ENCODE peak calls at places on chromosomes 7 and 10, in nine cellular contexts. One of them, this sample, is unnamed.

GRCh38 chr7:127850195-127850594 is 181.0 kb downstream of the LRRC4 start:
- DNase-seq in lower leg skin: no peak
- DNase-seq in kidney epithelial cell: no peak
- DNase-seq in BJ: no peak
- DNase-seq in brain microvascular endothelial cell: no peak
- DNase-seq in choroid plexus epithelial cell: no peak
- DNase-seq in transverse colon: no peak
- DNase-seq in MM.1S: no peak
- DNase-seq in heart left ventricle: no peak
- DNase-seq in this sample: no peak

GRCh38 chr10:116748041-116748440 is 5.7 kb upstream of the HSPA12A start:
- DNase-seq in transverse colon: peak; percentile 19
- DNase-seq in choroid plexus epithelial cell: peak; percentile 75
- DNase-seq in brain microvascular endothelial cell: peak; percentile 47
- DNase-seq in kidney epithelial cell: no peak
- DNase-seq in lower leg skin: no peak
- DNase-seq in MM.1S: no peak
- DNase-seq in BJ: no peak
- DNase-seq in heart left ventricle: no peak
- DNase-seq in this sample: no peak

GRCh38 chr7:105890290-105890997 is 14.0 kb upstream of the ATXN7L1 start:
- DNase-seq in MM.1S: peak; percentile 22
- DNase-seq in brain microvascular endothelial cell: peak; percentile 16
- DNase-seq in transverse colon: no peak
- DNase-seq in lower leg skin: no peak
- DNase-seq in choroid plexus epithelial cell: peak; percentile 37
- DNase-seq in kidney epithelial cell: no peak
- DNase-seq in heart left ventricle: no peak
- DNase-seq in BJ: no peak
- DNase-seq in this sample: no peak

GRCh38 chr10:132429281-132430230 is 32.6 kb downstream of the PWWP2B start:
- DNase-seq in transverse colon: peak; percentile 65
- DNase-seq in heart left ventricle: no peak
- DNase-seq in BJ: no peak
- DNase-seq in lower leg skin: no peak
- DNase-seq in MM.1S: no peak
- DNase-seq in choroid plexus epithelial cell: no peak
- DNase-seq in brain microvascular endothelial cell: no peak
- DNase-seq in kidney epithelial cell: no peak
- DNase-seq in this sample: no peak

GRCh38 chr10:132666733-132667612 is 119.0 kb downstream of the NKX6-2 start:
- DNase-seq in BJ: no peak
- DNase-seq in brain microvascular endothelial cell: peak; percentile 23
- DNase-seq in kidney epithelial cell: no peak
- DNase-seq in MM.1S: no peak
- DNase-seq in heart left ventricle: no peak
- DNase-seq in transverse colon: no peak
- DNase-seq in choroid plexus epithelial cell: peak; percentile 46
- DNase-seq in lower leg skin: no peak
- DNase-seq in this sample: no peak

GRCh38 chr7:39186671-39187070 is 209.0 kb downstream of the POU6F2 start:
- DNase-seq in kidney epithelial cell: no peak
- DNase-seq in BJ: no peak
- DNase-seq in choroid plexus epithelial cell: no peak
- DNase-seq in MM.1S: no peak
- DNase-seq in lower leg skin: no peak
- DNase-seq in heart left ventricle: no peak
- DNase-seq in transverse colon: no peak
- DNase-seq in brain microvascular endothelial cell: no peak
- DNase-seq in this sample: no peak

GRCh38 chr7:97117372-97118188 is at the start of gene SDHAF3:
- DNase-seq in choroid plexus epithelial cell: peak; percentile 99
- DNase-seq in kidney epithelial cell: peak; percentile 91
- DNase-seq in transverse colon: peak; percentile 98
- DNase-seq in MM.1S: peak; percentile 98
- DNase-seq in lower leg skin: peak; percentile 99
- DNase-seq in BJ: peak; percentile 91
- DNase-seq in heart left ventricle: peak; percentile 97
- DNase-seq in brain microvascular endothelial cell: peak; percentile 97
- DNase-seq in this sample: peak; percentile 74

GRCh38 chr7:141012696-141013344 is 1.9 kb downstream of the MRPS33 start:
- DNase-seq in brain microvascular endothelial cell: no peak
- DNase-seq in MM.1S: no peak
- DNase-seq in heart left ventricle: no peak
- DNase-seq in transverse colon: no peak
- DNase-seq in kidney epithelial cell: no peak
- DNase-seq in choroid plexus epithelial cell: no peak
- DNase-seq in BJ: no peak
- DNase-seq in lower leg skin: no peak
- DNase-seq in this sample: no peak

GRCh38 chr7:94374231-94374630 is 20.5 kb upstream of the COL1A2 start:
- DNase-seq in choroid plexus epithelial cell: peak; percentile 97
- DNase-seq in BJ: peak; percentile 83
- DNase-seq in brain microvascular endothelial cell: peak; percentile 91
- DNase-seq in MM.1S: no peak
- DNase-seq in heart left ventricle: peak; percentile 71
- DNase-seq in kidney epithelial cell: no peak
- DNase-seq in transverse colon: peak; percentile 61
- DNase-seq in lower leg skin: peak; percentile 95
- DNase-seq in this sample: no peak

GRCh38 chr10:124717358-124717757 is 26.8 kb downstream of the FAM53B start:
- DNase-seq in transverse colon: no peak
- DNase-seq in BJ: no peak
- DNase-seq in MM.1S: no peak
- DNase-seq in heart left ventricle: no peak
- DNase-seq in kidney epithelial cell: no peak
- DNase-seq in choroid plexus epithelial cell: no peak
- DNase-seq in lower leg skin: no peak
- DNase-seq in brain microvascular endothelial cell: no peak
- DNase-seq in this sample: no peak

GRCh38 chr7:495761-496321 is 23.8 kb downstream of the PDGFA start:
- DNase-seq in choroid plexus epithelial cell: no peak
- DNase-seq in lower leg skin: no peak
- DNase-seq in BJ: no peak
- DNase-seq in brain microvascular endothelial cell: no peak
- DNase-seq in kidney epithelial cell: no peak
- DNase-seq in transverse colon: no peak
- DNase-seq in MM.1S: no peak
- DNase-seq in heart left ventricle: no peak
- DNase-seq in this sample: no peak

GRCh38 chr10:93437000-93437945 is 44.9 kb downstream of the MYOF start:
- DNase-seq in brain microvascular endothelial cell: peak; percentile 96
- DNase-seq in MM.1S: no peak
- DNase-seq in kidney epithelial cell: peak; percentile 99
- DNase-seq in transverse colon: peak; percentile 64
- DNase-seq in heart left ventricle: peak; percentile 87
- DNase-seq in BJ: peak; percentile 99
- DNase-seq in lower leg skin: peak; percentile 93
- DNase-seq in choroid plexus epithelial cell: peak; percentile 100
- DNase-seq in this sample: peak; percentile 99

GRCh38 chr10:201328-201771 is 66.1 kb downstream of the ZMYND11 start:
- DNase-seq in choroid plexus epithelial cell: peak; percentile 33
- DNase-seq in BJ: no peak
- DNase-seq in brain microvascular endothelial cell: no peak
- DNase-seq in heart left ventricle: no peak
- DNase-seq in kidney epithelial cell: no peak
- DNase-seq in lower leg skin: no peak
- DNase-seq in MM.1S: no peak
- DNase-seq in transverse colon: no peak
- DNase-seq in this sample: no peak

GRCh38 chr10:125411724-125412123 is 251.4 kb upstream of the CTBP2 start:
- DNase-seq in brain microvascular endothelial cell: peak; percentile 95
- DNase-seq in transverse colon: no peak
- DNase-seq in lower leg skin: no peak
- DNase-seq in choroid plexus epithelial cell: peak; percentile 85
- DNase-seq in kidney epithelial cell: peak; percentile 68
- DNase-seq in MM.1S: no peak
- DNase-seq in heart left ventricle: no peak
- DNase-seq in BJ: peak; percentile 54
- DNase-seq in this sample: peak; percentile 26

GRCh38 chr7:979886-980571 is 3.0 kb upstream of the CYP2W1 start:
- DNase-seq in BJ: no peak
- DNase-seq in lower leg skin: no peak
- DNase-seq in choroid plexus epithelial cell: no peak
- DNase-seq in MM.1S: no peak
- DNase-seq in kidney epithelial cell: peak; percentile 44
- DNase-seq in heart left ventricle: no peak
- DNase-seq in brain microvascular endothelial cell: no peak
- DNase-seq in transverse colon: no peak
- DNase-seq in this sample: peak; percentile 51

GRCh38 chr7:77697535-77697831 is 1.2 kb downstream of the RSBN1L start:
- DNase-seq in brain microvascular endothelial cell: no peak
- DNase-seq in heart left ventricle: peak; percentile 67
- DNase-seq in lower leg skin: no peak
- DNase-seq in kidney epithelial cell: no peak
- DNase-seq in BJ: no peak
- DNase-seq in MM.1S: peak; percentile 36
- DNase-seq in transverse colon: peak; percentile 62
- DNase-seq in choroid plexus epithelial cell: no peak
- DNase-seq in this sample: no peak

GRCh38 chr10:43683451-43684197 is 34.9 kb upstream of the ZNF32 start:
- DNase-seq in BJ: no peak
- DNase-seq in kidney epithelial cell: no peak
- DNase-seq in lower leg skin: no peak
- DNase-seq in heart left ventricle: no peak
- DNase-seq in choroid plexus epithelial cell: no peak
- DNase-seq in brain microvascular endothelial cell: peak; percentile 29
- DNase-seq in transverse colon: no peak
- DNase-seq in MM.1S: peak; percentile 9
- DNase-seq in this sample: no peak

GRCh38 chr10:7515549-7515948 is 104.7 kb upstream of the SFMBT2 start:
- DNase-seq in lower leg skin: peak; percentile 6
- DNase-seq in choroid plexus epithelial cell: no peak
- DNase-seq in BJ: no peak
- DNase-seq in heart left ventricle: no peak
- DNase-seq in transverse colon: no peak
- DNase-seq in MM.1S: no peak
- DNase-seq in brain microvascular endothelial cell: no peak
- DNase-seq in kidney epithelial cell: no peak
- DNase-seq in this sample: no peak

GRCh38 chr7:9557853-9558252 is 1124.4 kb downstream of the NXPH1 start:
- DNase-seq in lower leg skin: no peak
- DNase-seq in BJ: no peak
- DNase-seq in transverse colon: no peak
- DNase-seq in brain microvascular endothelial cell: no peak
- DNase-seq in choroid plexus epithelial cell: no peak
- DNase-seq in kidney epithelial cell: no peak
- DNase-seq in MM.1S: no peak
- DNase-seq in heart left ventricle: no peak
- DNase-seq in this sample: no peak

GRCh38 chr7:94297397-94297838 is 97.3 kb upstream of the COL1A2 start:
- DNase-seq in BJ: peak; percentile 98
- DNase-seq in choroid plexus epithelial cell: peak; percentile 95
- DNase-seq in lower leg skin: peak; percentile 90
- DNase-seq in brain microvascular endothelial cell: peak; percentile 94
- DNase-seq in transverse colon: peak; percentile 48
- DNase-seq in heart left ventricle: peak; percentile 66
- DNase-seq in kidney epithelial cell: no peak
- DNase-seq in MM.1S: no peak
- DNase-seq in this sample: no peak

GRCh38 chr10:123858907-123859650 is 32.5 kb downstream of the CPXM2 start:
- DNase-seq in kidney epithelial cell: no peak
- DNase-seq in lower leg skin: no peak
- DNase-seq in MM.1S: peak; percentile 45
- DNase-seq in choroid plexus epithelial cell: no peak
- DNase-seq in transverse colon: no peak
- DNase-seq in brain microvascular endothelial cell: no peak
- DNase-seq in heart left ventricle: no peak
- DNase-seq in BJ: no peak
- DNase-seq in this sample: no peak

GRCh38 chr7:22344655-22345054 is 12.3 kb downstream of the RAPGEF5 start:
- DNase-seq in BJ: no peak
- DNase-seq in lower leg skin: no peak
- DNase-seq in heart left ventricle: no peak
- DNase-seq in choroid plexus epithelial cell: no peak
- DNase-seq in brain microvascular endothelial cell: no peak
- DNase-seq in MM.1S: no peak
- DNase-seq in transverse colon: no peak
- DNase-seq in kidney epithelial cell: no peak
- DNase-seq in this sample: no peak

GRCh38 chr10:114767589-114768393 is 53.8 kb upstream of the FHIP2A start:
- DNase-seq in kidney epithelial cell: no peak
- DNase-seq in transverse colon: peak; percentile 65
- DNase-seq in heart left ventricle: peak; percentile 54
- DNase-seq in choroid plexus epithelial cell: no peak
- DNase-seq in lower leg skin: no peak
- DNase-seq in BJ: no peak
- DNase-seq in MM.1S: peak; percentile 50
- DNase-seq in brain microvascular endothelial cell: no peak
- DNase-seq in this sample: no peak
- H3K4me3 ChIP-seq in kidney epithelial cell: peak overlapping the region; percentile 72
- H3K4me3 ChIP-seq in transverse colon: peak overlapping the region; percentile 72
- H3K4me3 ChIP-seq in heart left ventricle: peak overlapping the region; percentile 97
- H3K4me3 ChIP-seq in choroid plexus epithelial cell: peak overlapping the region; percentile 50
- H3K4me3 ChIP-seq in lower leg skin: peak overlapping the region; percentile 40
- H3K4me3 ChIP-seq in BJ: peak overlapping the region; percentile 69
- H3K4me3 ChIP-seq in MM.1S: peak overlapping the region; percentile 80
- H3K4me3 ChIP-seq in brain microvascular endothelial cell: peak overlapping the region; percentile 58
- H3K4me3 ChIP-seq in this sample: peak overlapping the region; percentile 76

DNA sequence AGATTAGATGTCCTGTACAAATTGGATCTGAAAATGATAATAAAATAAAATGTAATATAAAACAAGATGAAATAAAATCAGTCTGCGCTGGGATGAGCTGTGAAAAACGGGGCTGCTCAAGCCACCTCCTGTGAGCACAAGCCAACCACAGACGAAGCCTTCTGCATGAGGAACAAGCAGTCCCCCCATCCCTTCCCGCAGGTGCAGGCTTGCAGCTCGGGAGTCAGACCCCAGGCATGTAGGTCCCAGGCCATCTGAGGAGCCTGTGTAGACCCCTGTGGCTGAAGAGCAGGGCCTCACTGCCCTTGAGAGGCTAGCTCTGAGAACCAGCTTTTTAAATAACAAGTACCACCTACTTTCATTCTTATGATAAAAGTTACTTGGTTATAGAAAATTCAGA is 123.4 kb downstream of the TNS3 start:
- DNase-seq in MM.1S: no peak
- DNase-seq in BJ: no peak
- DNase-seq in brain microvascular endothelial cell: no peak
- DNase-seq in choroid plexus epithelial cell: no peak
- DNase-seq in transverse colon: no peak
- DNase-seq in heart left ventricle: no peak
- DNase-seq in kidney epithelial cell: no peak
- DNase-seq in lower leg skin: no peak
- DNase-seq in this sample: no peak
- TF ChIP-seq CTCF in MM.1S: no peak
- TF ChIP-seq CTCF in BJ: no peak
- TF ChIP-seq CTCF in brain microvascular endothelial cell: no peak
- TF ChIP-seq CTCF in choroid plexus epithelial cell: no peak
- TF ChIP-seq CTCF in transverse colon: no peak
- TF ChIP-seq CTCF in heart left ventricle: no peak
- TF ChIP-seq CTCF in kidney epithelial cell: no peak
- TF ChIP-seq CTCF in lower leg skin: no peak
- TF ChIP-seq CTCF in this sample: no peak

GRCh38 chr10:11608159-11608966 is 3.1 kb downstream of the USP6NL start:
- DNase-seq in BJ: no peak
- DNase-seq in kidney epithelial cell: no peak
- DNase-seq in brain microvascular endothelial cell: no peak
- DNase-seq in lower leg skin: no peak
- DNase-seq in choroid plexus epithelial cell: no peak
- DNase-seq in MM.1S: no peak
- DNase-seq in transverse colon: no peak
- DNase-seq in heart left ventricle: no peak
- DNase-seq in this sample: no peak
- H3K4me3 ChIP-seq in BJ: no peak overlapping the region
- H3K4me3 ChIP-seq in kidney epithelial cell: no peak overlapping the region
- H3K4me3 ChIP-seq in brain microvascular endothelial cell: no peak overlapping the region
- H3K4me3 ChIP-seq in lower leg skin: no peak overlapping the region
- H3K4me3 ChIP-seq in choroid plexus epithelial cell: no peak overlapping the region
- H3K4me3 ChIP-seq in MM.1S: no peak overlapping the region
- H3K4me3 ChIP-seq in transverse colon: no peak overlapping the region
- H3K4me3 ChIP-seq in heart left ventricle: no peak overlapping the region
- H3K4me3 ChIP-seq in this sample: no peak overlapping the region

GRCh38 chr7:92461027-92462003 is 14.0 kb downstream of the GATAD1 start:
- DNase-seq in kidney epithelial cell: no peak
- DNase-seq in choroid plexus epithelial cell: peak; percentile 72
- DNase-seq in transverse colon: peak; percentile 25
- DNase-seq in heart left ventricle: no peak
- DNase-seq in brain microvascular endothelial cell: peak; percentile 30
- DNase-seq in MM.1S: peak; percentile 39
- DNase-seq in BJ: no peak
- DNase-seq in lower leg skin: no peak
- DNase-seq in this sample: peak; percentile 7
- TF ChIP-seq CTCF in kidney epithelial cell: peak; percentile 82
- TF ChIP-seq CTCF in choroid plexus epithelial cell: peak; percentile 88
- TF ChIP-seq CTCF in transverse colon: peak; percentile 58
- TF ChIP-seq CTCF in heart left ventricle: peak; percentile 40
- TF ChIP-seq CTCF in brain microvascular endothelial cell: peak; percentile 88
- TF ChIP-seq CTCF in MM.1S: peak; percentile 80
- TF ChIP-seq CTCF in BJ: peak; percentile 76
- TF ChIP-seq CTCF in lower leg skin: no peak
- TF ChIP-seq CTCF in this sample: peak; percentile 86

This sample was measured in epithelial cell of proximal tubule.